ENCODE peak calls at places on chromosomes 11 and 22, in ten cellular contexts. B, L, W, A, N, S, G, F, P and U are unnamed samples. For H3K4me1, the result is how much of the 10 kb centered on the place peaks cover.

GRCh38 chr11:36699271-36699670 is 101.2 kb upstream of the RAG2 start:
- DNase-seq in B (no peak), L (no peak), W (no peak), A (no peak), N (no peak), S (no peak), G (no peak), F (no peak), P (no peak), U (no peak)

GRCh38 chr11:108025387-108026080 is 16.8 kb downstream of the CUL5 start:
- DNase-seq in B (peak), L (no peak), W (no peak), A (no peak), N (no peak), S (no peak), G (no peak), F (no peak), P (no peak), U (no peak)

GRCh38 chr22:46256358-46256958 is 6.4 kb upstream of the CDPF1 start:
- DNase-seq in B (peak), L (no peak), W (no peak), A (no peak), N (no peak), S (no peak), G (no peak), F (no peak), P (no peak), U (no peak)

GRCh38 chr22:43567691-43568308 is 156.0 kb downstream of the MPPED1 start:
- DNase-seq in B (no peak), L (no peak), W (no peak), A (no peak), N (no peak), S (no peak), G (no peak), F (no peak), P (no peak), U (no peak)

GRCh38 chr11:57491371-57492061 is 24.0 kb downstream of the SLC43A1 start:
- DNase-seq in B (no peak), L (peak), W (peak), A (no peak), N (no peak), S (peak), G (peak), F (no peak), P (no peak), U (peak)

GRCh38 chr11:111935331-111936044 is 1.7 kb upstream of the DIXDC1 start:
- DNase-seq in B (peak), L (no peak), W (no peak), A (no peak), N (no peak), S (no peak), G (peak), F (no peak), P (no peak), U (no peak)

GRCh38 chr11:8768625-8769333 is 86.2 kb downstream of the RPL27A start:
- DNase-seq in B (peak), L (no peak), W (no peak), A (no peak), N (peak), S (peak), G (no peak), F (peak), P (no peak), U (peak)

GRCh38 chr11:72307439-72307838 is 63.5 kb upstream of the PHOX2A start:
- DNase-seq in B (no peak), L (no peak), W (no peak), A (no peak), N (no peak), S (no peak), G (no peak), F (no peak), P (no peak), U (no peak)

GRCh38 chr11:86198156-86198555 is 46.4 kb upstream of the EED start:
- DNase-seq in B (no peak), L (no peak), W (no peak), A (no peak), N (no peak), S (no peak), G (no peak), F (no peak), P (no peak), U (no peak)

GRCh38 chr11:86204356-86204755 is 40.2 kb upstream of the EED start:
- DNase-seq in B (no peak), L (no peak), W (no peak), A (no peak), N (no peak), S (no peak), G (peak), F (no peak), P (no peak), U (no peak)

GRCh38 chr11:86197448-86197847 is 47.1 kb upstream of the EED start:
- DNase-seq in B (peak), L (no peak), W (no peak), A (no peak), N (no peak), S (no peak), G (no peak), F (no peak), P (no peak), U (no peak)

GRCh38 chr11:86202013-86202336 is 42.6 kb upstream of the EED start:
- DNase-seq in B (no peak), L (no peak), W (no peak), A (no peak), N (no peak), S (no peak), G (peak), F (no peak), P (no peak), U (no peak)

GRCh38 chr11:86201371-86201770 is 43.2 kb upstream of the EED start:
- DNase-seq in B (no peak), L (no peak), W (no peak), A (no peak), N (no peak), S (no peak), G (no peak), F (no peak), P (no peak), U (no peak)
- H3K4me1 ChIP-seq in B (under half), L (under half), W (under half), A (under half), N (under half), S (under half), G (under half), F (under half), P (under half), U (under half)

DNA sequence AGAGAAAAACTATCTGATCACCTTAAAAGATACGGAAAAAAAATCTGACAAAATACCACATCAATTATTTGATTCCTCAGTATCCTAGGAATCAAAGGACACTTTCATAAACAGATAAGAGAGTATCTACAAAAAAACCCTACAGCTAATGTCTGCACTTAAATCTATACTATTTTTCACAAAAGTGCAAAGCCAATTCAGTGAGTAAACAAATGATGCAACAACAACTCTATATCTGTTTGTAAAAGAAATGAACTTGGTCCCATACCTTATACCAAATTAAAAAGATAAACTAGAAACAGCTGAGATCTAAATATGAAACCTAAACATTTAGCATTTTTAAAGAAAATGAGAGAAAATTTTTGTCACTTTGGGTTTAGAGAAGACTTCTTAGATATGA is 263.8 kb downstream of the SWAP70 start:
- DNase-seq in B (no peak), L (no peak), W (no peak), A (no peak), N (no peak), S (no peak), G (no peak), F (no peak), P (no peak), U (no peak)
- TF ChIP-seq CTCF in B (no peak), L (no peak), W (no peak), A (no peak), N (no peak), S (no peak), G (no peak), F (no peak), P (no peak), U (no peak)

GRCh38 chr11:118229274-118229847 is 4.5 kb upstream of the JAML start:
- DNase-seq in B (no peak), L (no peak), W (no peak), A (no peak), N (no peak), S (no peak), G (no peak), F (no peak), P (no peak), U (no peak)
- H3K27ac ChIP-seq in B (no peak), L (peak), W (no peak), A (peak), N (no peak), S (no peak), G (no peak), F (no peak), P (no peak), U (no peak)

GRCh38 chr11:64226507-64227051 is 505 bp downstream of the NUDT22 start:
- DNase-seq in B (no peak), L (peak), W (peak), A (no peak), N (no peak), S (peak), G (peak), F (peak), P (no peak), U (peak)

GRCh38 chr11:64224151-64224890 is 1.7 kb downstream of the TRPT1 start:
- DNase-seq in B (no peak), L (no peak), W (no peak), A (no peak), N (no peak), S (no peak), G (no peak), F (no peak), P (no peak), U (no peak)

GRCh38 chr11:64225608-64226506 is at the start of the genes NUDT22 and TRPT1:
- DNase-seq in B (peak), L (peak), W (peak), A (peak), N (no peak), S (peak), G (peak), F (peak), P (peak), U (peak)

GRCh38 chr11:64223001-64223651 is 2.9 kb downstream of the TRPT1 start:
- DNase-seq in B (no peak), L (no peak), W (peak), A (no peak), N (no peak), S (no peak), G (no peak), F (no peak), P (no peak), U (no peak)

DNA sequence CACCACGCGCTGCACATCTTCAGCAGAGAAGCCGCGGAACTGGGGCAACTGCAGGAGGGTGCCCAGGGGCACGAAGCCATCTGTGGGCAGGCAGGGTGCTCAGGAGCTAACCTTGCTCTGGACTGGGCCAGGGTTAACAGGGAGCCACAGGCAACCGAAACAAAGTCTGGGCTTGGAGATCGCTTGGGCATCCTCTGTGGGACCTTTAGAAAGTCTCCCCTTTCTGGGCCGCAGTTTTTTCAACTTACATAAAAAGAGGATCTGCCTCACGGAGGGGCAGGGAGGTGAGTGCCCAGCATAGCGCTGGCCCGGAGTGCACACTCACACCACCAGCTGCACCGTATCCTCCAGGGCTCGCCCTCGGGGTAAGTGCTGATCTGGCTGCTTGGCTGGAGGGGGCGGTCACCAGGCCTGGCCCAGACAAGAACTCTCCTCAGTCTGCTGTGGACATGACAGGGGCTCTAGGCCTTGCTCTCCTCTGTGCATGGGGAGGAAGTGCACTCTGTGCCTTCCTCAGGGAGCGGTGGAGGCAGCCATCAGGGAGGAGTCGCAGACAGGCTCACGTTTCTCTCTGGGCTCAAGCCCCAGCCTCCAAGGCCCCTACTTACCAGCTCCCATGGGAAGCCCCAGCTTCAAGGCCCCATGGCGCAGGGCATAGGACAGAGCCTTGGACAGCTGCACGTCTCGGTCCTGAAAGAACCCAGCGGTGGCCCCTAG is 937 bp downstream of the TRPT1 start:
- DNase-seq in B (no peak), L (no peak), W (peak), A (no peak), N (no peak), S (no peak), G (no peak), F (peak), P (no peak), U (no peak)
- H3K4me1 ChIP-seq in B (under half), L (under half), W (under half), A (under half), N (under half), S (under half), G (under half), F (under half), P (under half), U (under half)

DNA sequence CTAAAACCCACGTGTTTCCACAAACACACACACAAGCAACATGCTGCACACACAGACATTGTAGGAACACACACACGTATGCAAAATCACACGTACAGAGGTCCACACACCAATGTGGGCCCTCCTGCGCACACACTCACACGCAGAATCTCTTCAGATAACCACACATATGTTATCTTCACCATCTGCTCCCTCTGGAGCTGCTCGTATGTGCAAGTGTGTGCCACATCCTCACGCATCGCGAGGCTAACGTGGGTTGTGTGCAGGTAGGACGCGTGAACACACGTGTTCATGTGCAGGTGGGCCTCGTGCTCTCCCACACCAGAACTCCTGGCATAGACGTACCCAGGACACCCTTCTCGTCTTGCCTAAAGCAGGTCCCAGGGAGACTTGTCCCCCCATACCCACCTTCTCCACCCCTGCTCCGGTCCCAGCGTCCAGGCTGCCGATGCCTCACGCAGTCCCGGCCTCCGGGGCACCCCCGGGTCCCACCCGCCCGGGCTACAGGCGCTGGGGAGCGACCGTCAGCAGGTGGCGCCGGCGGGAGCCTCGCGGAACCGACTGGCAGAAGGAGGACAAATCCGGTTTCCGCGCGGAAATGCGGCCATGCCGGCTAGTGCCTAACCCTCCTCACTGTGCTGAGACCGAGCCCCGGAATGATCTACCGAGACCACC is 10.3 kb upstream of the IGSF9B start:
- DNase-seq in B (no peak), L (peak), W (peak), A (no peak), N (no peak), S (peak), G (no peak), F (no peak), P (peak), U (no peak)
- TF ChIP-seq CTCF in B (peak), L (peak), W (peak), A (peak), N (peak), S (no peak), G (peak), F (peak), P (no peak), U (peak)

DNA sequence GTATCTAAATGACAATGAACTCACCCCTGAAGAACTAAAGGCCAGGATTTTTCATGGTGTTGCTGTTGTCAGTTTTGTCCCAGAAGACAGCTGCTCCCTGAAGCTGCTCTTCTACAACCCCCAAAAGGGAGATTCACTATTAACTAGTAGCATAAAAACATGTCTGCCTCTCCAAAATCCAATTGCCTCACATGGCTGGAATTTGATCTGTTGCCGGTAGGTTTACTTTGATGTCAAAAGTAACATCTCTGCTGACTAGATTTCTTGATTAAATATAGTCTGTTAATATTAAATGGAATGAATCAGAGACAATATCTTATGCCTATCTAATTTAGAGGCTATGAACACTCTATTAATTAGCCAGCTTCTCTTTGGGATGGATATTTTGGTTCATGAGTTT is 425.4 kb downstream of the ETS1 start:
- DNase-seq in B (no peak), L (no peak), W (no peak), A (no peak), N (no peak), S (no peak), G (no peak), F (no peak), P (no peak), U (no peak)
- H3K27ac ChIP-seq in B (no peak), L (no peak), W (no peak), A (no peak), N (no peak), S (no peak), G (no peak), F (no peak), P (no peak), U (no peak)

DNA sequence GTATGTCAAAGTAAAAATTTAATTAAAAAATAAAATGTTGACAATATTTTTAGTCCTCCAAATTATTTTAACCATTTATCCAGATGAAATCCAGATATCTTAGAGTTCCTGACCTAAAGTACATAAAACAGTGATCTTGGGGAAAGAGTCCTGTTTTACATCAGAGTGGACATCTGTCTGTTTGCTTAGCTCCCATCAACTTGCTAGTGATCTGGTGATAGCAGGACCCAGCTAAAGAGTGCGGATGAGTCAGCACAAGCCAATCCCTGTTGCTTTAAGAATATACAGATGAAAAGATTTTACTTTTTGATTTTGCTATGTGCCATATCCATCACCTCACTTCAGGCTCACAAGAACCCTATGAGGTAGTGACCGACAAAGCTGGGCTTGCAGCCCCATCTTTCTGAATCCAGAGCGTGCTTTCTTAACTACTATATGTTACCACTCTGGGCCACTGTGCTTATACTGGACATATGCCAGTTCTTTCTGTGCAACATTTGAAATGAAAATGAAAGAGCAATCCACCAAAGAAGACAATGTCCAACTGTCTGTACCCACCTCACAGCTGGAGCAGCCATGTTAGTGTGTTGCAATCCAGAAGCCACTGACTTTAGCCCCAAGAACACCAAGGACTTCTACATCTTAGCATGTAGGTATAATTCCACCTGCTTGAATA is 167.6 kb upstream of the SESN3 start:
- DNase-seq in B (no peak), L (no peak), W (no peak), A (no peak), N (no peak), S (no peak), G (no peak), F (no peak), P (no peak), U (no peak)
- H3K4me1 ChIP-seq in B (under half), L (under half), W (under half), A (under half), N (under half), S (under half), G (under half), F (under half), P (under half), U (under half)

GRCh38 chr11:89175796-89176195 is 1.9 kb upstream of the TYR start:
- DNase-seq in B (no peak), L (no peak), W (no peak), A (no peak), N (no peak), S (no peak), G (no peak), F (no peak), P (no peak), U (no peak)
- TF ChIP-seq CTCF in B (no peak), L (no peak), W (no peak), A (no peak), N (no peak), S (no peak), G (no peak), F (no peak), P (no peak), U (no peak)